ENCODE peak calls at places on chromosomes 12 and 14, in nine cellular contexts. L, G, H, T, F, P, U, N and Z are unnamed samples.

GRCh38 chr12:77535734-77536133 is 295.0 kb upstream of the NAV3 start:
- DNase-seq in L (no peak), G (no peak), H (no peak), T (no peak), F (no peak), P (no peak), U (no peak), N (no peak), Z (no peak)

GRCh38 chr12:51836012-51836832 is 12.3 kb downstream of the FIGNL2 start:
- DNase-seq in L (no peak), G (no peak), H (no peak), T (no peak), F (no peak), P (no peak), U (no peak), N (no peak), Z (no peak)

GRCh38 chr14:58272589-58273372 is 25.6 kb upstream of the ARID4A start:
- DNase-seq in L (no peak), G (no peak), H (peak), T (peak), F (no peak), P (peak), U (peak), N (peak), Z (no peak)

GRCh38 chr12:66190519-66191406 is 1.7 kb downstream of the IRAK3 start:
- DNase-seq in L (no peak), G (no peak), H (peak), T (peak), F (no peak), P (peak), U (no peak), N (peak), Z (no peak)

GRCh38 chr14:96256420-96256819 is 410 bp downstream of the BDKRB1 start:
- DNase-seq in L (no peak), G (no peak), H (peak), T (peak), F (no peak), P (peak), U (no peak), N (peak), Z (no peak)

GRCh38 chr12:46664771-46665287 is 161.0 kb downstream of the SLC38A4 start:
- DNase-seq in L (no peak), G (no peak), H (peak), T (peak), F (no peak), P (peak), U (no peak), N (peak), Z (no peak)

GRCh38 chr12:129423041-129423580 is 480.7 kb downstream of the TMEM132D start:
- DNase-seq in L (no peak), G (no peak), H (no peak), T (no peak), F (no peak), P (no peak), U (no peak), N (no peak), Z (no peak)

GRCh38 chr14:61925732-61926445 is 163.7 kb downstream of the SNAPC1 start:
- DNase-seq in L (no peak), G (no peak), H (no peak), T (peak), F (no peak), P (peak), U (no peak), N (peak), Z (no peak)

GRCh38 chr14:85752179-85752578 is 222.2 kb downstream of the FLRT2 start:
- DNase-seq in L (no peak), G (no peak), H (peak), T (no peak), F (no peak), P (peak), U (no peak), N (no peak), Z (no peak)

GRCh38 chr14:80546056-80546854 is 335.0 kb upstream of the DIO2 start:
- DNase-seq in L (no peak), G (no peak), H (no peak), T (no peak), F (no peak), P (no peak), U (no peak), N (no peak), Z (no peak)
- TF ChIP-seq CTCF in L (no peak), G (no peak), H (no peak), T (no peak), F (no peak), P (no peak), U (no peak), N (peak), Z (no peak)

GRCh38 chr12:54216580-54217308 is 28.0 kb upstream of the SMUG1 start:
- DNase-seq in L (peak), G (peak), H (peak), T (peak), F (peak), P (peak), U (peak), N (peak), Z (no peak)
- TF ChIP-seq CTCF in L (peak), G (peak), H (peak), T (peak), F (peak), P (peak), U (peak), N (peak), Z (peak)

GRCh38 chr14:93184391-93185332 is at the start of the genes LYSET and MOAP1:
- DNase-seq in L (peak), G (peak), H (peak), T (peak), F (peak), P (peak), U (peak), N (peak), Z (peak)
- TF ChIP-seq CTCF in L (peak), G (peak), H (no peak), T (peak), F (no peak), P (no peak), U (peak), N (peak), Z (peak)

GRCh38 chr12:32106517-32107366 is at the start of gene BICD1:
- DNase-seq in L (peak), G (peak), H (peak), T (peak), F (peak), P (peak), U (peak), N (peak), Z (peak)
- TF ChIP-seq CTCF in L (peak), G (peak), H (no peak), T (peak), F (no peak), P (no peak), U (peak), N (peak), Z (peak)

GRCh38 chr14:102591944-102592772 is at the start of gene RCOR1:
- DNase-seq in L (peak), G (peak), H (peak), T (peak), F (peak), P (peak), U (peak), N (peak), Z (peak)

GRCh38 chr14:102588821-102589220 is 3.6 kb upstream of the RCOR1 start:
- DNase-seq in L (no peak), G (no peak), H (no peak), T (no peak), F (no peak), P (no peak), U (no peak), N (no peak), Z (no peak)

GRCh38 chr14:102589761-102590290 is 2.6 kb upstream of the RCOR1 start:
- DNase-seq in L (no peak), G (no peak), H (no peak), T (no peak), F (no peak), P (no peak), U (no peak), N (no peak), Z (no peak)

GRCh38 chr14:102591372-102591943 is 991 bp upstream of the RCOR1 start:
- DNase-seq in L (peak), G (peak), H (peak), T (peak), F (no peak), P (peak), U (peak), N (no peak), Z (no peak)

DNA sequence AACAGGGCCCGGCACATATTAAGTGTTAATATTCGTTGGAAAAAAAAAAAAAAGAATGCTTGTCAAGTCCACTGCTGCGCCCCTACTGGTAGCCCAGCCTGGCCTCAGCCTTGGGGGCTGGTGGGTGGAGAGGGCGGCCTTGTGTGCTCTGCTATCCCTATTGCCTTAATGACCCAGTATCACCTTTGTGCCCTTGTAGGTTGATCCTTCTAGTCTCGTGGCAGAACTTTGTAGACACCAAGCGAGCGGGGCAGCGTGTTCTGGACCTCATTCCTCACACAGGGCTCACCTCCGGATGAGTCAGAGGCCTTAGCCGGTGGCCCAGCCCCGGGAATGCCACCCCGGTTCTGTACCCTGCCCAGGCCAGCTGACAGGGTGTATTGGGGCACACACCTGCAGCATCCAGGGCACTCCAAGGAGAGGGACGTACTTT is 1.8 kb upstream of the RCOR1 start:
- DNase-seq in L (no peak), G (peak), H (peak), T (peak), F (no peak), P (peak), U (peak), N (no peak), Z (no peak)
- TF ChIP-seq CTCF in L (no peak), G (peak), H (peak), T (peak), F (peak), P (peak), U (no peak), N (peak), Z (peak)

GRCh38 chr12:132459270-132459669 is 30.7 kb upstream of the FBRSL1 start:
- DNase-seq in L (no peak), G (no peak), H (no peak), T (no peak), F (no peak), P (no peak), U (no peak), N (no peak), Z (no peak)

GRCh38 chr12:132458441-132459225 is 31.3 kb upstream of the FBRSL1 start:
- DNase-seq in L (no peak), G (no peak), H (no peak), T (no peak), F (no peak), P (no peak), U (no peak), N (no peak), Z (no peak)

GRCh38 chr12:132461526-132461925 is 28.4 kb upstream of the FBRSL1 start:
- DNase-seq in L (no peak), G (no peak), H (no peak), T (no peak), F (no peak), P (no peak), U (no peak), N (no peak), Z (no peak)

GRCh38 chr12:132462778-132463177 is 27.2 kb upstream of the FBRSL1 start:
- DNase-seq in L (no peak), G (no peak), H (no peak), T (no peak), F (no peak), P (no peak), U (no peak), N (no peak), Z (no peak)

DNA sequence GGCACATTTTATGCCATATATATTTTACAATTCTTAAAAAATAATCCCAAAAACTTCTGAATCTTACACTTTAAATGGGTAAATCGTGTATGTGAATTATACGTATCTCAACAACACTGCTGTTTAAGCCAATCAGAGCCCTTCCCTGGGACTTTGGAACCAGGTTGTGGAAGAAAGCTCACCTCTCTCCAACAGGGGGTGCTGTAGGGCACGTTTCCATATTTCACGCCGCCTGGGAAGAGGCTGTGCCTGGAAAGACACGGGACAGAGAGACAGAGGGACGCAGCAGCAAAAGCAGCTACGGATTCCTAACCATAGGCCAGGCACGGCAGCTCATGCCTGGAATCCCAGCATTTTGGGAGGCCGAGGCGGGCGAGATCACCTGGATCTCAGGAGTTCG is 29.4 kb upstream of the FBRSL1 start:
- DNase-seq in L (no peak), G (no peak), H (no peak), T (no peak), F (no peak), P (no peak), U (no peak), N (no peak), Z (no peak)
- TF ChIP-seq CTCF in L (peak), G (no peak), H (peak), T (peak), F (peak), P (peak), U (no peak), N (peak), Z (peak)

DNA sequence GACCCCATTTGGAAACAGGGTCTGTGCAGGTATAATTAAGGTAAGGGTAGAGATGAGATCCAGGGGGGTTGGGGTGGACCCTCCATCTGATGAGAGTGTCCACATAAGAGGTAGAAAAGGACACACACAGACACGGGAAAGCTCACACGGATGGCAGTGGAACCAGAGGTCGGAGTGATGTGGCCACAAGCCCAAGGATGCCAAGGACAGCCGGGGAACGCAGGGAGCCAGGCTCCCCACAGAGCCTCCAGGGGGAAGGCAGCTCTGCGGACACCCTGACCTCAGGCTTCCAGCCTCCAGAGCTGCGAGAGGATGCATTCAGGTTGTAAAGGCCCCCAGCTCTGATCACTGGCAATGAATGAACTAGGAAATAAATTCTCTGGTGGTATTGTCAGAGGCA is 33.0 kb downstream of the RIMBP2 start:
- DNase-seq in L (no peak), G (no peak), H (no peak), T (no peak), F (no peak), P (no peak), U (no peak), N (no peak), Z (no peak)
- TF ChIP-seq CTCF in L (no peak), G (no peak), H (no peak), T (no peak), F (no peak), P (no peak), U (no peak), N (no peak), Z (no peak)

GRCh38 chr12:31574803-31575573 is 15.9 kb downstream of the DENND5B start:
- DNase-seq in L (no peak), G (no peak), H (no peak), T (peak), F (no peak), P (peak), U (no peak), N (no peak), Z (no peak)
- TF ChIP-seq CTCF in L (no peak), G (no peak), H (no peak), T (no peak), F (no peak), P (no peak), U (no peak), N (no peak), Z (no peak)

GRCh38 chr12:27193854-27194544 is 50.1 kb upstream of the STK38L start:
- DNase-seq in L (no peak), G (no peak), H (peak), T (peak), F (no peak), P (peak), U (no peak), N (peak), Z (no peak)
- TF ChIP-seq CTCF in L (no peak), G (no peak), H (no peak), T (no peak), F (no peak), P (no peak), U (no peak), N (no peak), Z (no peak)